ENCODE peak calls at places on chromosomes 2 and 18, in four cellular contexts. One of them, this sample, is unnamed.

GRCh38 chr2:229777716-229778115 is 63.4 kb upstream of the DNER start:
- DNase-seq in CD8-positive, alpha-beta T cell: no peak
- DNase-seq in astrocyte: no peak
- DNase-seq in fibroblast of mammary gland: no peak
- DNase-seq in this sample: peak; percentile 76

GRCh38 chr2:163207706-163208370 is 369.3 kb upstream of the KCNH7 start:
- DNase-seq in astrocyte: no peak
- DNase-seq in fibroblast of mammary gland: no peak
- DNase-seq in CD8-positive, alpha-beta T cell: no peak
- DNase-seq in this sample: no peak

GRCh38 chr2:197240018-197240712 is 70.4 kb downstream of the ANKRD44 start:
- DNase-seq in astrocyte: no peak
- DNase-seq in fibroblast of mammary gland: no peak
- DNase-seq in CD8-positive, alpha-beta T cell: no peak
- DNase-seq in this sample: no peak

GRCh38 chr2:192645811-192646598 is 451.3 kb upstream of the TMEFF2 start:
- DNase-seq in CD8-positive, alpha-beta T cell: no peak
- DNase-seq in astrocyte: no peak
- DNase-seq in fibroblast of mammary gland: no peak
- DNase-seq in this sample: no peak

GRCh38 chr18:41703744-41704530 is 251.1 kb upstream of the PIK3C3 start:
- DNase-seq in CD8-positive, alpha-beta T cell: no peak
- DNase-seq in astrocyte: peak; percentile 45
- DNase-seq in fibroblast of mammary gland: peak; percentile 6
- DNase-seq in this sample: peak; percentile 25

GRCh38 chr2:33304032-33304864 is 172.2 kb upstream of the RASGRP3 start:
- DNase-seq in CD8-positive, alpha-beta T cell: no peak
- DNase-seq in astrocyte: no peak
- DNase-seq in fibroblast of mammary gland: no peak
- DNase-seq in this sample: no peak

GRCh38 chr18:35268811-35269210 is 21.2 kb downstream of the ZSCAN30 start:
- DNase-seq in CD8-positive, alpha-beta T cell: no peak
- DNase-seq in fibroblast of mammary gland: no peak
- DNase-seq in astrocyte: no peak
- DNase-seq in this sample: no peak

GRCh38 chr2:63819765-63820717 is 21.7 kb upstream of the UGP2 start:
- DNase-seq in fibroblast of mammary gland: peak; percentile 82
- DNase-seq in CD8-positive, alpha-beta T cell: no peak
- DNase-seq in astrocyte: no peak
- DNase-seq in this sample: peak; percentile 89

GRCh38 chr18:36212301-36212977 is 25.1 kb downstream of the MOCOS start:
- DNase-seq in fibroblast of mammary gland: peak; percentile 30
- DNase-seq in CD8-positive, alpha-beta T cell: no peak
- DNase-seq in astrocyte: no peak
- DNase-seq in this sample: peak; percentile 55

GRCh38 chr2:33617401-33617800 is 18.3 kb upstream of the FAM98A start:
- DNase-seq in astrocyte: no peak
- DNase-seq in CD8-positive, alpha-beta T cell: no peak
- DNase-seq in fibroblast of mammary gland: no peak
- DNase-seq in this sample: no peak

GRCh38 chr18:56188521-56188920 is 449.9 kb downstream of the TXNL1 start:
- DNase-seq in CD8-positive, alpha-beta T cell: no peak
- DNase-seq in fibroblast of mammary gland: no peak
- DNase-seq in astrocyte: no peak
- DNase-seq in this sample: no peak

GRCh38 chr2:28394997-28395333 is 2.3 kb downstream of the FOSL2 start:
- DNase-seq in astrocyte: no peak
- DNase-seq in fibroblast of mammary gland: no peak
- DNase-seq in CD8-positive, alpha-beta T cell: no peak
- DNase-seq in this sample: peak; percentile 44

GRCh38 chr18:8750954-8751415 is 45.6 kb downstream of the MTCL1 start:
- DNase-seq in CD8-positive, alpha-beta T cell: no peak
- DNase-seq in astrocyte: peak; percentile 87
- DNase-seq in fibroblast of mammary gland: peak; percentile 92
- DNase-seq in this sample: peak; percentile 95

GRCh38 chr2:67514515-67514914 is 117.4 kb downstream of the ETAA1 start:
- DNase-seq in fibroblast of mammary gland: peak; percentile 91
- DNase-seq in astrocyte: peak; percentile 46
- DNase-seq in CD8-positive, alpha-beta T cell: no peak
- DNase-seq in this sample: peak; percentile 22

GRCh38 chr2:132645943-132646804 is 23.8 kb downstream of the LYPD1 start:
- DNase-seq in CD8-positive, alpha-beta T cell: no peak
- DNase-seq in astrocyte: no peak
- DNase-seq in fibroblast of mammary gland: no peak
- DNase-seq in this sample: no peak

GRCh38 chr2:30305235-30305634 is 73.9 kb downstream of the LBH start:
- DNase-seq in CD8-positive, alpha-beta T cell: no peak
- DNase-seq in fibroblast of mammary gland: peak; percentile 46
- DNase-seq in astrocyte: peak; percentile 44
- DNase-seq in this sample: no peak

GRCh38 chr2:36582556-36583350 is 15.2 kb downstream of the FEZ2 start:
- DNase-seq in CD8-positive, alpha-beta T cell: no peak
- DNase-seq in fibroblast of mammary gland: no peak
- DNase-seq in astrocyte: no peak
- DNase-seq in this sample: no peak

GRCh38 chr2:234996467-234997270 is 44.9 kb downstream of the SH3BP4 start:
- DNase-seq in astrocyte: peak; percentile 94
- DNase-seq in CD8-positive, alpha-beta T cell: no peak
- DNase-seq in fibroblast of mammary gland: no peak
- DNase-seq in this sample: peak; percentile 78

GRCh38 chr2:238285653-238286082 is 2.7 kb downstream of the PER2 start:
- DNase-seq in astrocyte: peak; percentile 93
- DNase-seq in CD8-positive, alpha-beta T cell: no peak
- DNase-seq in fibroblast of mammary gland: peak; percentile 92
- DNase-seq in this sample: peak; percentile 97

GRCh38 chr18:48135436-48135966 is 205.0 kb upstream of the SMAD2 start:
- DNase-seq in fibroblast of mammary gland: no peak
- DNase-seq in CD8-positive, alpha-beta T cell: no peak
- DNase-seq in astrocyte: no peak
- DNase-seq in this sample: no peak
- H3K4me3 ChIP-seq in fibroblast of mammary gland: no peak overlapping the region
- H3K4me3 ChIP-seq in CD8-positive, alpha-beta T cell: no peak overlapping the region
- H3K4me3 ChIP-seq in astrocyte: no peak overlapping the region
- H3K4me3 ChIP-seq in this sample: no peak overlapping the region

GRCh38 chr18:59008302-59008974 is 131.2 kb upstream of the SEC11C start:
- DNase-seq in CD8-positive, alpha-beta T cell: no peak
- DNase-seq in astrocyte: peak; percentile 79
- DNase-seq in fibroblast of mammary gland: peak; percentile 72
- DNase-seq in this sample: peak; percentile 67
- TF ChIP-seq CTCF in CD8-positive, alpha-beta T cell: no peak
- TF ChIP-seq CTCF in astrocyte: no peak
- TF ChIP-seq CTCF in fibroblast of mammary gland: no peak
- TF ChIP-seq CTCF in this sample: no peak

GRCh38 chr2:130372833-130373807 is 17.3 kb downstream of the PTPN18 start:
- DNase-seq in CD8-positive, alpha-beta T cell: no peak
- DNase-seq in astrocyte: no peak
- DNase-seq in fibroblast of mammary gland: no peak
- DNase-seq in this sample: no peak

GRCh38 chr2:130372055-130372832 is 16.4 kb downstream of the PTPN18 start:
- DNase-seq in CD8-positive, alpha-beta T cell: peak; percentile 71
- DNase-seq in fibroblast of mammary gland: peak; percentile 77
- DNase-seq in astrocyte: peak; percentile 59
- DNase-seq in this sample: peak; percentile 79

GRCh38 chr2:130369589-130370341 is 13.9 kb downstream of the PTPN18 start:
- DNase-seq in fibroblast of mammary gland: no peak
- DNase-seq in CD8-positive, alpha-beta T cell: no peak
- DNase-seq in astrocyte: no peak
- DNase-seq in this sample: no peak

GRCh38 chr2:130370490-130370889 is 14.6 kb downstream of the PTPN18 start:
- DNase-seq in CD8-positive, alpha-beta T cell: no peak
- DNase-seq in astrocyte: no peak
- DNase-seq in fibroblast of mammary gland: no peak
- DNase-seq in this sample: no peak

DNA sequence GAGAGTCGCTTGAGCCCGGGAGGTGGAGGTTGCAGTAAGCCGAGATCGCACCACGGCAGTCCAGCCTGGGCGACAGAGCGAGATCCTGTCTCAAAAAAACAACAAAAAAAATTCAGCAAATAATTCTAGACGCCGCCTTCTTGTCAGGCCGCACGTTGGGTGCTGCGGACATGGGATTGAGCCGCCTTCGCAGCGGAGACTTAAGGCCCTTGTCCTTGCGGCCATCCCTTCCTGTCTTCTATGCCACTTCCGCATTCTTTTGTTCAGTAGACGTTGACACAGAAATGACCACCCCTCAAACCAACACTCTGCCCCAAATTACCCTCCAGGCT is 15.8 kb downstream of the PTPN18 start:
- DNase-seq in fibroblast of mammary gland: peak; percentile 43
- DNase-seq in CD8-positive, alpha-beta T cell: no peak
- DNase-seq in astrocyte: peak; percentile 29
- DNase-seq in this sample: peak; percentile 45
- H3K4me3 ChIP-seq in fibroblast of mammary gland: peak overlapping the region; percentile 90
- H3K4me3 ChIP-seq in CD8-positive, alpha-beta T cell: peak overlapping the region; percentile 77
- H3K4me3 ChIP-seq in astrocyte: peak overlapping the region; percentile 86
- H3K4me3 ChIP-seq in this sample: peak overlapping the region; percentile 87

GRCh38 chr2:96153991-96154431 is 8.8 kb upstream of the DUSP2 start:
- DNase-seq in CD8-positive, alpha-beta T cell: no peak
- DNase-seq in astrocyte: no peak
- DNase-seq in fibroblast of mammary gland: no peak
- DNase-seq in this sample: no peak
- TF ChIP-seq CTCF in CD8-positive, alpha-beta T cell: no peak
- TF ChIP-seq CTCF in astrocyte: no peak
- TF ChIP-seq CTCF in fibroblast of mammary gland: no peak
- TF ChIP-seq CTCF in this sample: no peak

DNA sequence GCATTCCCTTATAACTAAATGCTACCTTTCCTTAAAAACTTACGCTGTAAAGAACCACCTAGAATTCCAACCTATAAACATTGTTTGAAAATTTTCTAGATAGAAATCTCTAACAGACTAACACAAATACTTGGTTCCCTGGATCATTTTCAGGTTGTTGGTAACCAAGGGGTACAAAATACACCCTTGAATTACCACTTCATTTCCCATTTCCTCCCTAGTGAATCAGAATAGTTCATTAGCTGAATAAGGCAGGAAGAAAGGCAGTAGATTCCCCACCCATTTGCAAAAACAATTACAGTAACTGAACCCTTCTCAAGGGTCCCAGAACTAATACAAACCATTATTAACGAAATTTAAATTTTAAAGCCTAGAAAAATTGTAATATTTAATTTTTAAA is 5.5 kb downstream of the MEX3C start:
- DNase-seq in astrocyte: no peak
- DNase-seq in fibroblast of mammary gland: no peak
- DNase-seq in CD8-positive, alpha-beta T cell: no peak
- DNase-seq in this sample: no peak
- H3K4me3 ChIP-seq in astrocyte: no peak overlapping the region
- H3K4me3 ChIP-seq in fibroblast of mammary gland: no peak overlapping the region
- H3K4me3 ChIP-seq in CD8-positive, alpha-beta T cell: no peak overlapping the region
- H3K4me3 ChIP-seq in this sample: no peak overlapping the region

GRCh38 chr2:136128905-136129304 is 11.0 kb upstream of the CXCR4 start:
- DNase-seq in astrocyte: no peak
- DNase-seq in CD8-positive, alpha-beta T cell: no peak
- DNase-seq in fibroblast of mammary gland: no peak
- DNase-seq in this sample: no peak
- TF ChIP-seq CTCF in astrocyte: no peak
- TF ChIP-seq CTCF in CD8-positive, alpha-beta T cell: no peak
- TF ChIP-seq CTCF in fibroblast of mammary gland: no peak
- TF ChIP-seq CTCF in this sample: no peak

GRCh38 chr2:119697290-119698013 is 18.5 kb downstream of the TMEM177 start:
- DNase-seq in CD8-positive, alpha-beta T cell: no peak
- DNase-seq in astrocyte: no peak
- DNase-seq in fibroblast of mammary gland: no peak
- DNase-seq in this sample: no peak
- H3K4me3 ChIP-seq in CD8-positive, alpha-beta T cell: no peak overlapping the region
- H3K4me3 ChIP-seq in astrocyte: no peak overlapping the region
- H3K4me3 ChIP-seq in fibroblast of mammary gland: no peak overlapping the region
- H3K4me3 ChIP-seq in this sample: no peak overlapping the region

GRCh38 chr2:174691203-174691779 is 73.0 kb downstream of the CHRNA1 start:
- DNase-seq in CD8-positive, alpha-beta T cell: no peak
- DNase-seq in astrocyte: no peak
- DNase-seq in fibroblast of mammary gland: no peak
- DNase-seq in this sample: no peak

GRCh38 chr2:174690026-174690425 is 74.2 kb downstream of the CHRNA1 start:
- DNase-seq in fibroblast of mammary gland: no peak
- DNase-seq in CD8-positive, alpha-beta T cell: no peak
- DNase-seq in astrocyte: no peak
- DNase-seq in this sample: no peak

GRCh38 chr2:174692256-174692830 is 71.9 kb downstream of the CHRNA1 start:
- DNase-seq in astrocyte: no peak
- DNase-seq in CD8-positive, alpha-beta T cell: no peak
- DNase-seq in fibroblast of mammary gland: peak; percentile 73
- DNase-seq in this sample: no peak

GRCh38 chr2:174686430-174686829 is 77.8 kb downstream of the CHRNA1 start:
- DNase-seq in astrocyte: peak; percentile 67
- DNase-seq in CD8-positive, alpha-beta T cell: no peak
- DNase-seq in fibroblast of mammary gland: no peak
- DNase-seq in this sample: no peak

GRCh38 chr2:174688079-174688478 is 76.2 kb downstream of the CHRNA1 start:
- DNase-seq in CD8-positive, alpha-beta T cell: no peak
- DNase-seq in fibroblast of mammary gland: peak; percentile 63
- DNase-seq in astrocyte: no peak
- DNase-seq in this sample: peak; percentile 74
- TF ChIP-seq CTCF in CD8-positive, alpha-beta T cell: peak; percentile 73
- TF ChIP-seq CTCF in fibroblast of mammary gland: peak; percentile 51
- TF ChIP-seq CTCF in astrocyte: peak; percentile 34
- TF ChIP-seq CTCF in this sample: peak; percentile 39

DNA sequence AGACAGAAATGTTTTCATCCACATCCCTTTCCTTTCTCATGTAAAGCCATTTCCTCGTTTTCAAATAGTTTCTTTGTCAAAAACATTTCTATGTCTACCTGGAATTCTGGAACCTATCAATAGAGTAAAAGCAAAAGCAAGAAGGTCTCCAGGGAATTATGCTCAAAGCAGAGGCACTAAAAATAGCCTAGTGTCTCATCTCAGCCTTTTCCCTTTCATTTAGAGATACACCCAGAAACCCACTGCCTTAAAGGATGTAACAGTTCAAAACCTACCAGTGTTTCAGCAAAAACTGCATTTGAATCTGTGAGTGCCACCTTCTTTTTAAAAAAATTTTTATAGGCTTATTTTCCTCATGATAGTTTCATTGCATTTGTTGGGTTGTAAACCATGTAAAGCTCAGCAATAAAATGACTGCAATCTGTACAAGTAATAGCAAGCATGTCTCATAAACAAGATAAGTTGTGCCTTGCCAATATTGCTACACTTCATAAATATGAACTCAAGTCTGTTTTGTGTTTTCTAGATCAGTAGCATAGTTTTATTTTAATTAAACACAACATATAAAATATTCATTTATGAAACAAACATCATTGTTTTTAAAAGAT is 927.3 kb upstream of the ACVR2A start:
- DNase-seq in fibroblast of mammary gland: peak; percentile 39
- DNase-seq in astrocyte: no peak
- DNase-seq in CD8-positive, alpha-beta T cell: no peak
- DNase-seq in this sample: peak; percentile 33
- H3K4me3 ChIP-seq in fibroblast of mammary gland: no peak overlapping the region
- H3K4me3 ChIP-seq in astrocyte: no peak overlapping the region
- H3K4me3 ChIP-seq in CD8-positive, alpha-beta T cell: no peak overlapping the region
- H3K4me3 ChIP-seq in this sample: no peak overlapping the region

DNA sequence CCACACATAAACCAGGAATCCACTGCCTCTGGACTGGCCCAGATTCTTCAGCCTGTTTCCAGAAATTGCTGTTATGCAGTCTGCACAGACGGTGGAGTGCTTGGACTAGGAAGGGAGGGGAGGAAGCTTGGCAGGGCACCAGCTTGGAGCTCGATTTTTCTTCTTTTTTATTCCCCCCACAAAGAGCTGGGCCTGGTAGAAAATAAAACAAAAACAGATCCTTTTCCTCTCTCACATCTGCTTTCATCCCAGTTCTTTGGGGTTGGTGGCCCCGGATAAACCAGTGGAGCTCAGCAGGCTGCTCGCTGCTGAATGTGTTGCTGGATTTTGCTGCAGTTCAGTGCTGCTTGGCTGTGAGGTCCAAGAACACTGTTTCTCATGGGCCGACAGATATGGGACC is 16.0 kb downstream of the LRRTM1 start:
- DNase-seq in CD8-positive, alpha-beta T cell: no peak
- DNase-seq in fibroblast of mammary gland: peak; percentile 4
- DNase-seq in astrocyte: no peak
- DNase-seq in this sample: no peak
- TF ChIP-seq CTCF in CD8-positive, alpha-beta T cell: no peak
- TF ChIP-seq CTCF in fibroblast of mammary gland: no peak
- TF ChIP-seq CTCF in astrocyte: no peak
- TF ChIP-seq CTCF in this sample: no peak